ENCODE peak calls at places on chromosomes 13 and 19, in ten cellular contexts. B, I, K, S, R, J, D, T, P and C are unnamed samples.

GRCh38 chr19:39532233-39533002 is at the start of gene EID2B:
- DNase-seq in B (peak; percentile 100), I (peak; percentile 73), K (peak; percentile 92), S (peak; percentile 94), R (peak; percentile 98), J (peak; percentile 97), D (peak; percentile 85), T (peak; percentile 97), P (peak; percentile 76), C (peak; percentile 95)

GRCh38 chr13:73412933-73413332 is 354.1 kb downstream of the KLF5 start:
- DNase-seq in B (no peak), I (no peak), K (no peak), S (no peak), R (no peak), J (no peak), D (no peak), T (no peak), P (no peak), C (no peak)

GRCh38 chr13:51006067-51006800 is 96.6 kb downstream of the RNASEH2B start:
- DNase-seq in B (no peak), I (no peak), K (no peak), S (no peak), R (no peak), J (no peak), D (no peak), T (no peak), P (no peak), C (no peak)

GRCh38 chr13:100734194-100734720 is 59.7 kb upstream of the TMTC4 start:
- DNase-seq in B (no peak), I (no peak), K (no peak), S (no peak), R (no peak), J (no peak), D (no peak), T (no peak), P (no peak), C (no peak)

GRCh38 chr19:10283786-10284540 is 2.8 kb upstream of the ICAM4 start:
- DNase-seq in B (no peak), I (no peak), K (no peak), S (no peak), R (no peak), J (no peak), D (no peak), T (no peak), P (no peak), C (no peak)

GRCh38 chr19:33459691-33460090 is 61.9 kb downstream of the PEPD start:
- DNase-seq in B (no peak), I (no peak), K (no peak), S (no peak), R (no peak), J (peak; percentile 27), D (no peak), T (no peak), P (no peak), C (no peak)

GRCh38 chr13:40490086-40490723 is 176.2 kb downstream of the FOXO1 start:
- DNase-seq in B (no peak), I (no peak), K (peak; percentile 65), S (no peak), R (no peak), J (no peak), D (no peak), T (no peak), P (no peak), C (peak; percentile 70)

GRCh38 chr19:23698711-23699520 is 11.9 kb upstream of the ZNF675 start:
- DNase-seq in B (no peak), I (no peak), K (no peak), S (no peak), R (no peak), J (no peak), D (no peak), T (no peak), P (no peak), C (no peak)

GRCh38 chr13:111946214-111946613 is 120.7 kb upstream of the SOX1 start:
- DNase-seq in B (no peak), I (no peak), K (no peak), S (no peak), R (no peak), J (no peak), D (no peak), T (no peak), P (no peak), C (no peak)

DNA sequence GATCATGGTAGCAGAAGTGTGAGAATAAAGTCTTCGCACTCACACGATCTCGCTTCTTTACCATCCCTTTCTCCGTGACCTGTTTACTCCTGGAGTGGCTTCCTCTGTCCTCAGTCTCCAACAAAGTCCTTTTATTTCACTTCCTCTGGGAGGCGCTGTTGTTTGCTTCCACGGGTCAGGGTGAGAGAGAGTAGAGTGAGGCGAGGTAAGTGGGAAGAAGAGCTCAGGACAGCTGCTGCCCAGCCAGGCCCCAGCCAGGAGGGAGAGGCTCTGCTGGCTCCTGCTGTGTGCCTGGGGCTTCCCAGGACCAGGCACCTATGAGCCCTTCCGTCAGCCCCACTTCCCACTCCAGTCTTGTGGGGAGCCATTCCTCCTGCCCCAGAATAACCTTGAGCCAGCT is 242.1 kb downstream of the FGF9 start:
- DNase-seq in B (no peak), I (no peak), K (no peak), S (no peak), R (no peak), J (no peak), D (no peak), T (peak; percentile 26), P (no peak), C (no peak)
- TF ChIP-seq CTCF in B (no peak), I (no peak), K (no peak), S (no peak), R (no peak), J (no peak), D (no peak), T (peak; percentile 41), P (no peak), C (no peak)

DNA sequence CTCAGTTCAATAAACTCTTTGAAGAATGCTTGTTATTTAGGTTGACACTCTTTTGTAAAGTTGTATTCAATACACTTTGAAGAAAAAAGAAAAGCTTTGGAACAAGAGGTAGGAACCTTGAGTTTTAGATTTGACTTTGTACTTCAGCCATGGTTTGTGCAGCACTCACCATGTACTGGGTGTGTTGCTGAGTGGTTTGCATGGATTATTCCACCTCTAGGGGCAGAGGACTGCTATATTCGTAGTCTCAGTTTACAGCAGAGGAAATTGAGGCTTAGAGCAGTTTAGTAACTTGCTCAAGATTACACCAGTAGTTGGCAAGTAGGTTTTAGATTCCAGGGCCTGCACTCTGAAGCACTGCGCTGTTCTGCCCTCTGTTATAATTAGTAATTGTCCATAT is 68.8 kb downstream of the DNAJC3 start:
- DNase-seq in B (no peak), I (no peak), K (no peak), S (no peak), R (no peak), J (no peak), D (no peak), T (peak; percentile 6), P (no peak), C (no peak)
- TF ChIP-seq CTCF in B (no peak), I (peak; percentile 31), K (no peak), S (no peak), R (no peak), J (no peak), D (peak; percentile 10), T (peak; percentile 31), P (no peak), C (no peak)

DNA sequence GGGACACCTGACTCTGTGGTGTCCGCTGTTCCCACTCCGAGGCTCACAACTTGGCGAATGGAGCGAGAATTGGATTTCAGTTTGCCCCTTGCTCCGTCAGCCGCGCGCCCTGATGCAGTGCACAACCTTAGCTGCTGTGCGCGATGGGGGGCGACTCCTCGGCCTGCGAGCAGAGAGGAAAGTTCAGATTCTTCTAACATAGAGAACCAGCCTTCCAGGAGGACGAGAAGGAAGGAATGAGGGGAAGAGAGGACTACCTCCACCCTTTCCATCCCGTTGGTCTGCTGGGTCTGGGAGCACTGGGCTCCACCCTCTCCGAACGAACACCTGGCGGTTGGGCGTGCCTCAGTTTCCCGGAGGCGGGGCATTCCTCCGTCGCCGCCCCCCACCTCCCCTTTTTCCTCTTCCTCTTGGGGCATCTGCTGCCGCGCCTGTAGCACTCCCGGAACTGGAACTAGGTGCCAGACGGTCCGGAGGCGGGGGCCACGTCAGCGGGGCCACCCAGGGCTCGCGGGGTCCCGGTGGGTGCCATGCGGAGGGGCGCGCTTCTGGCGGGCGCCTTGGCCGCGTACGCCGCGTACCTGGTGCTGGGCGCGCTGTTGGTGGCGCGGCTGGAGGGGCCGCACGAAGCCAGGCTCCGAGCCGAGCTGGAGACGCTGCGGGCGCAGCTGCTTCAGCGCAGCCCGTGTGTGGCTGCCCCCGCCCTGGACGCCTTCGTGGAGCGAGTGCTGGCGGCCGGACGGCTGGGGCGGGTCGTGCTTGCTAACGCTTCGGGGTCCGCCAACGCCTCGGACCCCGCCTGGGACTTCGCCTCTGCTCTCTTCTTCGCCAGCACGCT is at the start of gene KCNK6:
- DNase-seq in B (peak; percentile 66), I (no peak), K (peak; percentile 35), S (no peak), R (peak; percentile 68), J (peak; percentile 76), D (peak; percentile 35), T (no peak), P (no peak), C (no peak)
- TF ChIP-seq CTCF in B (no peak), I (no peak), K (no peak), S (no peak), R (no peak), J (no peak), D (no peak), T (no peak), P (no peak), C (no peak)

GRCh38 chr13:44350775-44351504 is 22.7 kb upstream of the SERP2 start:
- DNase-seq in B (no peak), I (no peak), K (no peak), S (no peak), R (no peak), J (no peak), D (no peak), T (no peak), P (no peak), C (no peak)

GRCh38 chr13:44351505-44351854 is 22.1 kb upstream of the SERP2 start:
- DNase-seq in B (no peak), I (no peak), K (no peak), S (no peak), R (no peak), J (no peak), D (no peak), T (no peak), P (no peak), C (no peak)

GRCh38 chr13:44354322-44354721 is 19.3 kb upstream of the SERP2 start:
- DNase-seq in B (no peak), I (no peak), K (no peak), S (no peak), R (no peak), J (no peak), D (no peak), T (no peak), P (no peak), C (no peak)

GRCh38 chr13:44352671-44353070 is 21.0 kb upstream of the SERP2 start:
- DNase-seq in B (no peak), I (no peak), K (no peak), S (no peak), R (no peak), J (no peak), D (no peak), T (no peak), P (no peak), C (no peak)

GRCh38 chr13:44352202-44352601 is 21.4 kb upstream of the SERP2 start:
- DNase-seq in B (no peak), I (no peak), K (no peak), S (no peak), R (no peak), J (no peak), D (no peak), T (no peak), P (no peak), C (no peak)
- TF ChIP-seq CTCF in B (no peak), I (no peak), K (no peak), S (no peak), R (no peak), J (no peak), D (no peak), T (no peak), P (no peak), C (no peak)